ENCODE peak calls at places on chromosomes 3 and 15, in nine cellular contexts. G, L, V, C, K, B, W, E and Z are unnamed samples.

GRCh38 chr3:46670000-46670890 is 23.2 kb downstream of the ALS2CL start:
- DNase-seq in E (no peak), L (no peak), K (no peak), W (no peak), B (peak), V (no peak), C (no peak), G (peak), Z (no peak)

GRCh38 chr3:131912255-131912654 is 122.6 kb downstream of the CPNE4 start:
- DNase-seq in K (no peak), G (no peak), V (no peak), B (no peak), L (no peak), C (no peak), E (no peak), W (no peak), Z (no peak)

GRCh38 chr15:26665950-26666921 is 106.6 kb downstream of the GABRB3 start:
- DNase-seq in L (no peak), B (no peak), E (no peak), V (no peak), W (peak), G (no peak), K (no peak), C (no peak), Z (no peak)

GRCh38 chr3:156341831-156342416 is 213.0 kb downstream of the SSR3 start:
- DNase-seq in B (no peak), G (no peak), V (peak), K (no peak), C (no peak), W (no peak), L (peak), E (no peak), Z (no peak)

GRCh38 chr3:184676927-184677326 is 34.9 kb downstream of the MAGEF1 start:
- DNase-seq in L (peak), V (no peak), C (no peak), K (no peak), G (no peak), W (no peak), B (no peak), E (no peak), Z (no peak)

GRCh38 chr3:151228291-151229125 is 25.5 kb upstream of the GPR171 start:
- DNase-seq in V (no peak), K (peak), E (peak), B (no peak), L (no peak), G (no peak), C (peak), W (peak), Z (no peak)

GRCh38 chr15:49620658-49621326 is at the start of the genes DTWD1 and FAM227B:
- DNase-seq in C (peak), V (peak), W (peak), L (peak), K (peak), G (peak), E (peak), B (peak), Z (peak)

GRCh38 chr15:100943074-100943473 is 23.9 kb downstream of the LRRK1 start:
- DNase-seq in K (no peak), L (no peak), E (no peak), V (no peak), C (no peak), W (no peak), G (no peak), B (no peak), Z (no peak)

GRCh38 chr15:57079446-57079845 is 161.0 kb downstream of the TCF12 start:
- DNase-seq in L (no peak), C (no peak), V (no peak), B (no peak), E (no peak), K (no peak), W (no peak), G (no peak), Z (no peak)

GRCh38 chr15:72472907-72473669 is 1.0 kb upstream of the ARIH1 start:
- DNase-seq in E (peak), V (no peak), C (no peak), G (no peak), B (no peak), L (no peak), K (peak), W (no peak), Z (no peak)

GRCh38 chr3:5162102-5162501 is 25.4 kb upstream of the EDEM1 start:
- DNase-seq in W (peak), K (peak), G (no peak), B (no peak), L (no peak), E (peak), C (peak), V (no peak), Z (peak)

GRCh38 chr3:10285742-10286524 is 6.8 kb downstream of the GHRL start:
- DNase-seq in L (no peak), V (no peak), K (no peak), W (peak), B (no peak), E (no peak), C (no peak), G (no peak), Z (no peak)

GRCh38 chr3:126932188-126932931 is 50.6 kb upstream of the PLXNA1 start:
- DNase-seq in L (no peak), K (no peak), V (no peak), G (peak), E (peak), W (peak), C (no peak), B (peak), Z (no peak)

GRCh38 chr3:173957646-173958045 is 560.1 kb downstream of the NLGN1 start:
- DNase-seq in G (peak), L (no peak), E (no peak), V (no peak), B (no peak), C (no peak), K (no peak), W (no peak), Z (no peak)

GRCh38 chr3:176807938-176808337 is 389.3 kb downstream of the TBL1XR1 start:
- DNase-seq in B (no peak), G (no peak), C (no peak), L (no peak), K (no peak), W (no peak), E (no peak), V (no peak), Z (peak)

GRCh38 chr15:70132148-70132547 is 34.4 kb upstream of the TLE3 start:
- DNase-seq in E (peak), G (no peak), L (no peak), W (no peak), C (no peak), V (no peak), K (no peak), B (no peak), Z (no peak)

GRCh38 chr3:32056559-32057290 is 49.7 kb upstream of the GPD1L start:
- DNase-seq in E (no peak), W (no peak), L (no peak), B (no peak), G (no peak), K (no peak), V (no peak), C (no peak), Z (no peak)

GRCh38 chr15:99123706-99124451 is 19.0 kb downstream of the SYNM start:
- DNase-seq in V (no peak), W (peak), C (peak), G (no peak), B (peak), K (peak), L (peak), E (peak), Z (peak)

GRCh38 chr3:116777181-116777840 is 67.7 kb downstream of the TUSC7 start:
- DNase-seq in E (no peak), W (peak), K (peak), B (no peak), V (no peak), L (no peak), C (no peak), G (no peak), Z (no peak)

GRCh38 chr15:73081321-73081958 is 29.2 kb downstream of the NEO1 start:
- DNase-seq in K (peak), W (peak), C (peak), E (peak), V (peak), B (no peak), G (no peak), L (no peak), Z (no peak)

GRCh38 chr3:150635076-150635475 is 32.0 kb downstream of the SELENOT start:
- DNase-seq in E (no peak), C (no peak), B (no peak), G (no peak), L (no peak), K (no peak), V (no peak), W (no peak), Z (peak)

GRCh38 chr3:151067158-151067557 is 18.3 kb upstream of the MED12L start:
- DNase-seq in L (no peak), K (no peak), B (no peak), G (no peak), V (no peak), C (no peak), W (peak), E (peak), Z (no peak)

GRCh38 chr15:90151989-90152645 is 49.0 kb upstream of the SEMA4B start:
- DNase-seq in G (no peak), E (no peak), B (no peak), C (no peak), V (no peak), K (no peak), L (no peak), W (no peak), Z (no peak)

GRCh38 chr3:195883801-195884200 is 24.6 kb downstream of the TNK2 start:
- DNase-seq in C (no peak), V (no peak), K (no peak), B (no peak), W (no peak), G (peak), L (no peak), E (no peak), Z (no peak)

GRCh38 chr3:57556459-57557087 is 499 bp downstream of the PDE12 start:
- DNase-seq in W (peak), E (peak), B (peak), K (no peak), V (no peak), C (no peak), G (peak), L (peak), Z (no peak)

GRCh38 chr3:108406661-108407206 is 103.7 kb downstream of the MYH15 start:
- DNase-seq in C (peak), B (no peak), V (peak), L (peak), W (peak), K (peak), E (peak), G (no peak), Z (peak)

GRCh38 chr3:71069797-71070196 is 513.7 kb downstream of the FOXP1 start:
- DNase-seq in C (no peak), V (no peak), W (peak), L (peak), G (peak), K (peak), E (peak), B (peak), Z (no peak)

GRCh38 chr3:184742676-184743135 is 30.8 kb upstream of the MAGEF1 start:
- DNase-seq in E (no peak), C (no peak), L (no peak), G (no peak), V (no peak), B (peak), K (no peak), W (no peak), Z (no peak)

GRCh38 chr3:11735638-11736037 is 91.9 kb upstream of the VGLL4 start:
- DNase-seq in W (no peak), K (no peak), E (no peak), G (no peak), B (no peak), V (no peak), L (no peak), C (no peak), Z (no peak)
- TF ChIP-seq CTCF in W (peak), K (no peak), E (no peak), G (no peak), B (no peak), V (peak), L (no peak), C (no peak), Z (no peak)

DNA sequence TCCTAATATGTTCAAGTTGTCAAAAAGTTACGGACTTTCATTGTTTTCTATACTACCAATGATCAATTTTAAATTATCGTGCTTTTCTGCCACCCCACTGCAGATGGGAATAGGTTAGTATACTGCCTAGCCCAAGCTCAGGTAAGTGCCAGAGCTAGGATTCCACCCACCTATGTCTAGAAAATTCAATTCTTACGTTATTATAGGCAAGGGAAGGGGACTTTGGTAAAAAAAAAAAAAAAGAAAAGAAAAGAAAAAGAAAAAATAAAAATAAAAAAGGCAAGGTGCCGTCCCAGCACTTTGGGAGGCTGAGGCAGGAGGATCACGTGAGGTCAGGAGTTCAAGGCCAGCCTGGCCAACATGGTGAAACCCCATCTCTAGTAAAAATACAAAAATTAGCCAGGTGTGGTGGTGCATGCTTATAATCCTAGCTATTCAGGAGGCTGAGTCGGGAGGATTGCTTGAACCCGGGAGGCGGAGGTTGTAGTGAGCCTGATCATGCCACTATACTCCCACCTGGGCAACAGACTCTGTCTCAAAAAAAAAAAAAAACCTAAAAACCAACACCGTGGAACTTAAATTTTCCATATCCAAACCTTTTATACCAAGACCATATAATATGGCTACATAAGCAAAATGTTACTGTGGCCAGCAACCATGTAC is 1.3 kb downstream of the RPL22L1 start:
- DNase-seq in B (no peak), L (no peak), G (no peak), W (no peak), V (no peak), E (no peak), K (no peak), C (no peak), Z (no peak)
- H3K4me3 ChIP-seq in B (peak), L (peak), G (peak), W (peak), V (peak), E (peak), K (peak), C (peak), Z (peak)

DNA sequence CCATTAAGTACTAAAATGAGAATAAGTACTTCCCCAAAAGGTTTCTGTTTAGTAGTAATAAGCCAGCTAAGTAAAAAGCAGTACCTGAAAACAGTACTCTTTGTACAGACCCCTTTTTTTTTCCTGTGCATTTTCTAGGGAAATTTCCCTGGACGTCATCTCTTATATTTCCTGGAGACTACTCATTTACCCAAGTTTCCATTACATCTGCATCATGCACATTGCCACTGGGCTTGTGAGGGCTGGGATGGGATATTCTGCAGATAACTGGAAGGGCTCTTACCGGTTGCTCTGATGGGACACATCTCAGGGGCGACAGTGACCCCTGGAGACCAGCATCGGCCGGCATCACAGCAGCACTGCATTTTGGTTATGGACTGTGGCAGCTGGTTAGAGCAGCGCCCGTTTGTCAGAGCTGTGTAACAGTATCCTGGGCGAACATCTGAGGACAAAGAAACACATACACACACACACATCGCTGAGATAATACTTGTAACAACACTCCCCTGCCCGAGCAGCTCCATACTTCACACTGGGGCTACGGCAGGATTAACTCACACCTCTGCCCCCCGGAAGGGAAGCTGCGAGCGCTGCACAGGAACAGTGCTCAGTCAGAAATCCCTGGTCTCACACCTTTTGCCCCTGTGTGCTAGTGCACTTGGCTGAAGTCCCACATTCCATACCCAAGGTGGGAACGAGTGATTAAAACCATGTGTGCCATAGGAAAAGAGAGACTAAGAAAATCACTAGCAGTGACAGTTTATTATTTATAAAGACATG is 124.9 kb downstream of the FBN1 start:
- DNase-seq in L (no peak), C (no peak), E (no peak), G (no peak), B (no peak), W (peak), K (no peak), V (no peak), Z (no peak)
- TF ChIP-seq CTCF in L (no peak), C (no peak), E (no peak), G (no peak), B (no peak), W (peak), K (no peak), V (no peak), Z (no peak)

DNA sequence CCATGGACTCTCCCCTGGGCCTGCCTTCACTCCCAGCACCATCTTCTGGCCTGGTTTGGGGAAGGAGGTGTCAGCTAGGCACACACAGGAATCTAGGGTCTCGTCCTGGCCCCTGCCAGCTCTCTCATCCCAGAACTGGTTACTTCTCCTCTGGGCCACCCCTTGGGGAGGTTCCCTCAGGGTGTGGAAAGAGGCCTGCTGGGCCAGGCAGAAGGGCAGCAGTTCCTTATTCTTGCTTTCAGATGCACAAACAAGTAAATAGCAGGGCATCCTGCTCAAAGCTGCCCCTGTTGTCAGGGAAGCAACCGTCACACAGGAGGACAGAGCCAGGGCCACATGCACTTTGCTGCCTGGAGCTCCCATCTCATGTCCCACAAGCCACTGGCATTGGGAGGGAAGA is 108.7 kb upstream of the HACD2 start:
- DNase-seq in G (no peak), K (no peak), E (no peak), V (no peak), L (no peak), C (no peak), B (peak), W (no peak), Z (no peak)
- H3K4me3 ChIP-seq in G (no peak), K (no peak), E (no peak), V (no peak), L (no peak), C (no peak), B (peak), W (no peak), Z (no peak)

GRCh38 chr3:14601692-14602005 is 49.9 kb upstream of the CCDC174 start:
- DNase-seq in L (no peak), W (no peak), G (no peak), E (no peak), K (no peak), B (peak), V (no peak), C (no peak), Z (no peak)

GRCh38 chr3:14600856-14601610 is 50.5 kb upstream of the CCDC174 start:
- DNase-seq in W (no peak), B (peak), L (no peak), K (no peak), C (no peak), E (no peak), G (no peak), V (no peak), Z (no peak)

GRCh38 chr3:14602804-14603644 is 48.5 kb upstream of the CCDC174 start:
- DNase-seq in G (no peak), L (no peak), K (no peak), W (peak), C (no peak), B (peak), E (no peak), V (no peak), Z (no peak)

GRCh38 chr3:14600075-14600474 is 51.5 kb upstream of the CCDC174 start:
- DNase-seq in B (no peak), E (no peak), C (no peak), V (no peak), K (no peak), G (no peak), W (no peak), L (no peak), Z (no peak)

GRCh38 chr3:14602006-14602803 is 49.4 kb upstream of the CCDC174 start:
- DNase-seq in G (no peak), L (no peak), B (peak), V (no peak), E (no peak), W (peak), K (no peak), C (no peak), Z (no peak)
- TF ChIP-seq CTCF in G (no peak), L (peak), B (no peak), V (no peak), E (no peak), W (peak), K (no peak), C (peak), Z (peak)